ENCODE peak calls at places on chromosome 2, in nine cellular contexts. P, R, O, U, K, Q, I, G and J are unnamed samples.

GRCh38 chr2:56001992-56002391 is 78.4 kb upstream of the EFEMP1 start:
- DNase-seq in P (peak), R (no peak), O (no peak), U (no peak), K (no peak), Q (no peak), I (no peak), G (no peak), J (no peak)

GRCh38 chr2:205680067-205680466 is 2.2 kb upstream of the NRP2 start:
- DNase-seq in P (peak), R (peak), O (peak), U (no peak), K (peak), Q (peak), I (peak), G (no peak), J (no peak)

GRCh38 chr2:184472481-184472880 is 125.8 kb upstream of the ZNF804A start:
- DNase-seq in P (no peak), R (no peak), O (no peak), U (no peak), K (no peak), Q (no peak), I (no peak), G (no peak), J (no peak)

GRCh38 chr2:12881952-12882351 is 165.2 kb downstream of the TRIB2 start:
- DNase-seq in P (no peak), R (no peak), O (peak), U (no peak), K (no peak), Q (no peak), I (no peak), G (no peak), J (no peak)

GRCh38 chr2:38499921-38500634 is 102.7 kb downstream of the HNRNPLL start:
- DNase-seq in P (no peak), R (no peak), O (no peak), U (no peak), K (no peak), Q (no peak), I (no peak), G (peak), J (no peak)

GRCh38 chr2:14577843-14578242 is 54.7 kb upstream of the LRATD1 start:
- DNase-seq in P (no peak), R (no peak), O (no peak), U (no peak), K (no peak), Q (no peak), I (no peak), G (no peak), J (no peak)

GRCh38 chr2:112674229-112674628 is 28.5 kb downstream of the SLC20A1 start:
- DNase-seq in P (peak), R (peak), O (peak), U (no peak), K (no peak), Q (peak), I (peak), G (peak), J (no peak)

GRCh38 chr2:80364511-80365212 is 60.1 kb upstream of the LRRTM1 start:
- DNase-seq in P (no peak), R (no peak), O (no peak), U (no peak), K (no peak), Q (no peak), I (no peak), G (no peak), J (no peak)

GRCh38 chr2:70942396-70942795 is 6.7 kb downstream of the ATP6V1B1 start:
- DNase-seq in P (no peak), R (no peak), O (no peak), U (no peak), K (no peak), Q (no peak), I (no peak), G (peak), J (no peak)

GRCh38 chr2:38507712-38508111 is 95.0 kb downstream of the HNRNPLL start:
- DNase-seq in P (no peak), R (no peak), O (no peak), U (no peak), K (no peak), Q (no peak), I (no peak), G (no peak), J (no peak)

GRCh38 chr2:98936133-98936916 is at the start of gene CRACDL:
- DNase-seq in P (no peak), R (no peak), O (peak), U (peak), K (peak), Q (no peak), I (peak), G (no peak), J (no peak)

GRCh38 chr2:50672286-50672685 is 359.6 kb downstream of the NRXN1 start:
- DNase-seq in P (no peak), R (no peak), O (no peak), U (no peak), K (no peak), Q (no peak), I (no peak), G (no peak), J (no peak)

DNA sequence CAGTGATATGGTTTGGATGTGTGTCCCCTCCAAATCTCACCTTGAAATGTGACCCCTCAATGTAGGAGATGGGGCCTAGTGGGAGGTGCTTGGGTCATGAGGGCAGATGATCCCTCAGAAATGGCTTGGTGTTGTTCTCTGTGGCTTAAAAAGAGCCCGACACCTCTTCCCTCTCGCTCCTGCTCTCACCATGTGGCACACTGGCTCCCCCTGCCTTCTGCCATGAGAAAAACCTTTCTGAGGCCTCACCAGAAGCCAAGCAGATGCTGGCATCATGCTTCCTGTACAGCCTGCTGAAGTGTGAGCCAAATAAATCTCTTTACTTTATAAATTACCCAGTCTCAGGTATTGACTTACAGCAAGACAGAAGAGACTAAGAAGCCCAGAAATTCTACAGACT is 357.1 kb downstream of the NRXN1 start:
- DNase-seq in P (no peak), R (no peak), O (peak), U (no peak), K (no peak), Q (no peak), I (no peak), G (no peak), J (no peak)
- TF ChIP-seq CTCF in P (no peak), R (no peak), O (peak), U (no peak), K (no peak), Q (no peak), I (no peak), G (no peak), J (no peak)

GRCh38 chr2:96604104-96604503 is 34.0 kb downstream of the KANSL3 start:
- DNase-seq in P (no peak), R (no peak), O (no peak), U (no peak), K (no peak), Q (no peak), I (no peak), G (no peak), J (no peak)
- TF ChIP-seq CTCF in P (peak), R (no peak), O (no peak), U (no peak), K (peak), Q (no peak), I (no peak), G (no peak), J (no peak)

GRCh38 chr2:76953733-76954347 is 568.3 kb downstream of the LRRTM4 start:
- DNase-seq in P (peak), R (peak), O (peak), U (no peak), K (peak), Q (no peak), I (peak), G (no peak), J (no peak)
- TF ChIP-seq CTCF in P (peak), R (peak), O (peak), U (peak), K (peak), Q (no peak), I (peak), G (peak), J (no peak)

DNA sequence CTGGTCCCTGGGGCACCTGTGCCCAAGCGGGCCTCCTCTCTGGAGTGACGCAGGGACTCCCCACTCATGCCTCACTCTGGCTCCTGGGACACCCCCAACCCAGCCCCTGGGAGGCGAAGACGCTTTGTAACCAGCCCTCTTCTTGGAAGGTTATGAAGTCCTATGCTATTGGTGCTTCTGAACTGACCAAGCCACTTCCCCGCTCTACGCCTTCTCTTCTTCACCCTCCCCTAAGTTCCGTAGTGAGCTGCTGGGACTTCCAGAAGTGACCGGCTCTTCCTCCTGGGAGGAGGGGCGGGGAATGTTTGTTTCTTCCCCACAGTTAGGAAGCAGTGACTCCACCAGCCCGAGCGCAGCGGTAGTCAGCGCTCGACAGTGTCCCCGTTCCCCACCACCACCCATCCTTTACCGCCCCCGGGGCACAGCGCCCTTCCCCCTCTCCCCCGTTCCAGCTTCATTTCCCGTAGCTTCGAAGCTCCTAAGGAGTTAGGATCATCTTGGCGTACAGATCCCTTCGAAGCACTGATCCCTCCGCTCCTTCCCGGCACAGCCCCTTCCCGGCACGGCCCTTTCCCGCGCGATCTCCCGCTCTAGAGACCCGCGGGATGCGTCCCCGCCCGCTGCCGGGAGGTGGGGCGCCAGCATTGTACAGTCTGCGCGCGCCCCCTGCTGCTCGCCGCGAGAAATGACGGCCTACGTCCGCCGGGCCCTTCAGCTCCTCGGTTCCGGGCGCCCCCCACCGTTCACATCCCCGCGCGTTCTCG is 25.3 kb upstream of the NOTO start:
- DNase-seq in P (peak), R (peak), O (peak), U (peak), K (peak), Q (peak), I (peak), G (peak), J (peak)
- TF ChIP-seq CTCF in P (peak), R (peak), O (peak), U (peak), K (peak), Q (no peak), I (peak), G (peak), J (peak)

GRCh38 chr2:36545871-36546416 is 52.0 kb downstream of the FEZ2 start:
- DNase-seq in P (no peak), R (no peak), O (no peak), U (no peak), K (no peak), Q (no peak), I (no peak), G (no peak), J (no peak)

GRCh38 chr2:36541891-36542595 is 55.9 kb downstream of the FEZ2 start:
- DNase-seq in P (no peak), R (no peak), O (no peak), U (no peak), K (no peak), Q (no peak), I (no peak), G (no peak), J (no peak)

GRCh38 chr2:36547906-36548305 is 50.1 kb downstream of the FEZ2 start:
- DNase-seq in P (no peak), R (no peak), O (no peak), U (no peak), K (no peak), Q (no peak), I (no peak), G (no peak), J (no peak)

GRCh38 chr2:36540986-36541750 is 56.8 kb downstream of the FEZ2 start:
- DNase-seq in P (no peak), R (no peak), O (no peak), U (no peak), K (no peak), Q (no peak), I (no peak), G (no peak), J (no peak)

DNA sequence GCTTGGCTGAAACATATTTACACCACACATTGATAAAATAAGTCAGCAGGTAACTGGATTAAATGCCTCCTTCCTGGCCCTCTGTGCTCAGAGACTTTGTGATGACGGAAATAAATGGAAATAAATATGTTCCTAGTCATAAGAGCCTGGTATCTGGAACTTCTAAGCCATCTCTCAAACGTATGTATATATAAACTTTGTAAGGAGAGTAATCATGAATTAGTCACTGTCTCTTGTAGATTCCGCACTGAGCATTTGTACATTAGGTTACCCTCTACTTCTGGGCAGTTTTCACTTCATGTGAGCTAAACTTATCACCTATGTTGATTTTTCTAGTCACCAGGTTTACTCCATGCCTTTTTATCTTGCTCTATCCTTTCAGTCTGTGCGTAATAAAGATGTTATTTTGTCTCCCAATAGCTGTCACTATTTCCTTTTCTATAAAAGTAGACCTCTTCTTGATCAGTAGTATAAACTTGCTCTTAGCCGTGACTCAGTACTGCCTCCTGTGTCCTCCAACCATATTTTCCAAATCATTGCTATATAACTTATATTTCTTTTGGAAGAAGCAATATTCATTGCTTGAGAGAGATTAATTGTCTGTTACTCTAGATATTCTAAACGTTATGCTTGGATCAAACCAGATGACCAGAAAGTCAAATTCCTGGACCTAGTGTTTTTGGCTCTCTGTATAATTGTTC is 53.2 kb downstream of the FEZ2 start:
- DNase-seq in P (no peak), R (no peak), O (no peak), U (no peak), K (no peak), Q (no peak), I (no peak), G (no peak), J (no peak)
- TF ChIP-seq CTCF in P (peak), R (no peak), O (no peak), U (no peak), K (no peak), Q (no peak), I (peak), G (peak), J (peak)

GRCh38 chr2:238239872-238240760 is at the start of gene HES6:
- DNase-seq in P (peak), R (peak), O (peak), U (peak), K (peak), Q (peak), I (peak), G (peak), J (peak)
- TF ChIP-seq CTCF in P (no peak), R (no peak), O (no peak), U (no peak), K (no peak), Q (no peak), I (no peak), G (peak), J (no peak)

DNA sequence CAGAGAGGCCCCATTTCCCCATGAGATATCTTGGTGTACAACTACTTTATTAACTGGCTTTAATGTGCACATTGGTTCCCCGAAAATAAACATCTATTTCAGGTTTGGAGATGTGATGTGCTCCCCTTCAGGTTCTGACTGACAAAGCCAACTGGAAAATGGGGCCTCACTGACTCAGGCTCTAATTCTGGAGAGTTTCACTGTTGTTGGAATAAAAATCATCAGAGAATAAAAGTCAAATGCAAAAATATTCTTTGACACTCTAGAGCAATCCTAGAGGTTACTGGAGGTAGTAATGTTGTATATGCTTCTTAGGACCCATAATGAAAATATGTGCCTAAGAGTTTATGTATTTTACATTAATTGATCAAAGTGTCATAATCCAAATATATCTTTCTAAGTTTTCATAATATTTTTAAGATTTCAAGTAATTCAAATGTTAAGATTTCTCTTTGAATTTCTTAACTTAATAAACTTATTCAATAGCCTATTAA is 189.9 kb upstream of the COL3A1 start:
- DNase-seq in P (no peak), R (no peak), O (no peak), U (no peak), K (no peak), Q (no peak), I (no peak), G (no peak), J (no peak)
- TF ChIP-seq CTCF in P (peak), R (no peak), O (no peak), U (no peak), K (no peak), Q (no peak), I (no peak), G (no peak), J (no peak)

GRCh38 chr2:73089270-73090030 is 17.9 kb upstream of the SFXN5 start:
- DNase-seq in P (peak), R (no peak), O (no peak), U (no peak), K (no peak), Q (peak), I (peak), G (peak), J (peak)

GRCh38 chr2:73092146-73092783 is 20.5 kb downstream of the RAB11FIP5 start:
- DNase-seq in P (no peak), R (no peak), O (no peak), U (no peak), K (no peak), Q (no peak), I (no peak), G (no peak), J (no peak)

GRCh38 chr2:73088703-73089102 is 17.2 kb upstream of the SFXN5 start:
- DNase-seq in P (no peak), R (no peak), O (no peak), U (no peak), K (no peak), Q (no peak), I (no peak), G (no peak), J (no peak)

GRCh38 chr2:73091696-73092095 is 20.2 kb upstream of the SFXN5 start:
- DNase-seq in P (no peak), R (no peak), O (no peak), U (no peak), K (no peak), Q (no peak), I (no peak), G (no peak), J (no peak)

DNA sequence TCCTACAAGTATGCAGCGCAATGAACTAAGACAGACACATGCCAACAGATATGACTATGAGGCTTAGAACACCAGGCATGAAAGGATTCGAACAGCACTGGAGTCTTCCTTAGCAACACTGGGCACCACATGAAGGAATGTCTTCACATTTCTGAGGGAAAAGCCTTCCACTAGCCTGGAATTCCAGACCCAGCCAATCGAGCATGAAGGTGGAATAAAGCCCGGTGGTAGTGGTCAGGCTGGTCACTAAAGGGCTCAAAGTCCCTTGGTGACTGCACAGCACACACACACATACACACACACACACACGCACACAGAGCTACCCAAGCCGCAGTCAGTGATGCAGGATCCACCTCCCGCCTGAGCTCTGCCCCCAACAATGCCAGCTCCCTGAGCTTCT is 19.7 kb upstream of the SFXN5 start:
- DNase-seq in P (no peak), R (no peak), O (no peak), U (no peak), K (no peak), Q (no peak), I (no peak), G (no peak), J (no peak)
- TF ChIP-seq CTCF in P (no peak), R (no peak), O (no peak), U (no peak), K (no peak), Q (no peak), I (no peak), G (no peak), J (no peak)

GRCh38 chr2:119387381-119388129 is 20.8 kb downstream of the DBI start:
- DNase-seq in P (peak), R (peak), O (peak), U (peak), K (peak), Q (peak), I (peak), G (peak), J (peak)
- TF ChIP-seq CTCF in P (peak), R (peak), O (peak), U (no peak), K (no peak), Q (no peak), I (no peak), G (no peak), J (peak)

GRCh38 chr2:8761529-8762164 is 75.8 kb downstream of the KIDINS220 start:
- DNase-seq in P (peak), R (no peak), O (peak), U (no peak), K (peak), Q (no peak), I (no peak), G (no peak), J (peak)
- TF ChIP-seq CTCF in P (peak), R (peak), O (peak), U (no peak), K (no peak), Q (no peak), I (peak), G (peak), J (peak)